ENCODE peak calls at places on chromosomes 6 and 20, in six cellular contexts. V, O, I, T, K and R are unnamed samples.

GRCh38 chr20:59775221-59776055 is 158.0 kb downstream of the SYCP2 start:
- DNase-seq in V (no peak), O (no peak), I (peak; percentile 10), T (no peak), K (no peak), R (no peak)

GRCh38 chr6:149015224-149015876 is 268.5 kb downstream of the UST start:
- DNase-seq in V (no peak), O (no peak), I (no peak), T (no peak), K (no peak), R (no peak)

GRCh38 chr20:1178103-1178502 is 6.7 kb downstream of the TMEM74B start:
- DNase-seq in V (no peak), O (no peak), I (no peak), T (no peak), K (no peak), R (no peak)

GRCh38 chr6:132202569-132202968 is 198.7 kb downstream of the MOXD1 start:
- DNase-seq in V (no peak), O (no peak), I (no peak), T (no peak), K (no peak), R (no peak)

GRCh38 chr6:141610741-141611140 is 522.0 kb upstream of the GJE1 start:
- DNase-seq in V (no peak), O (no peak), I (no peak), T (no peak), K (peak; percentile 4), R (no peak)

GRCh38 chr6:39243809-39244208 is 14.5 kb upstream of the KCNK5 start:
- DNase-seq in V (no peak), O (no peak), I (no peak), T (no peak), K (no peak), R (no peak)

GRCh38 chr6:14732226-14732844 is 513.5 kb upstream of the JARID2 start:
- DNase-seq in V (no peak), O (no peak), I (peak; percentile 59), T (no peak), K (no peak), R (no peak)

GRCh38 chr20:53718142-53718481 is 124.5 kb upstream of the ZNF217 start:
- DNase-seq in V (no peak), O (no peak), I (no peak), T (no peak), K (no peak), R (no peak)

GRCh38 chr6:100084301-100085161 is 90.5 kb upstream of the MCHR2 start:
- DNase-seq in V (no peak), O (no peak), I (no peak), T (no peak), K (no peak), R (no peak)

GRCh38 chr20:15942130-15942529 is 631.1 kb downstream of the KIF16B start:
- DNase-seq in V (no peak), O (no peak), I (no peak), T (no peak), K (peak; percentile 50), R (no peak)

GRCh38 chr6:76682842-76683241 is 610.4 kb upstream of the IMPG1 start:
- DNase-seq in V (no peak), O (no peak), I (no peak), T (no peak), K (peak; percentile 8), R (no peak)

GRCh38 chr6:160950507-160950906 is 41.1 kb upstream of the MAP3K4 start:
- DNase-seq in V (no peak), O (no peak), I (no peak), T (no peak), K (peak; percentile 85), R (no peak)

GRCh38 chr20:37670426-37670825 is 23.4 kb upstream of the CTNNBL1 start:
- DNase-seq in V (no peak), O (no peak), I (no peak), T (no peak), K (no peak), R (no peak)

GRCh38 chr20:58246346-58246745 is 17.9 kb upstream of the ANKRD60 start:
- DNase-seq in V (no peak), O (no peak), I (no peak), T (peak; percentile 35), K (no peak), R (no peak)

GRCh38 chr6:104958720-104959452 is 2.0 kb downstream of the LIN28B start:
- DNase-seq in V (no peak), O (no peak), I (no peak), T (no peak), K (no peak), R (no peak)

GRCh38 chr6:163943647-163944395 is 529.3 kb downstream of the QKI start:
- DNase-seq in V (no peak), O (no peak), I (no peak), T (peak; percentile 52), K (no peak), R (no peak)